ENCODE peak calls at places on chromosome 7, in ten cellular contexts. K is endothelial cell; M is stimulated activated CD4-positive, alpha-beta T cell treated with anti-CD3 and anti-CD28 coated beads, Interleukin-15, amount 100 ng/mL, for 24 hours; G is Kasumi-1; D is mucosa of descending colon; I is heart right ventricle; Y is stimulated activated naive CD4-positive, alpha-beta T cell; H is immature natural killer cell; C is naive thymus-derived CD4-positive, alpha-beta T cell; S is iPS DF 19.7. L is an unnamed sample.
A peak's percentile ranks its signal among the peaks of the same experiment; 100 is the strongest.

GRCh38 chr7:80771523-80771922 is 133.1 kb downstream of the CD36 start:
- DNase-seq in K (no peak), M (no peak), G (no peak), D (no peak), I (no peak), Y (no peak), H (no peak), C (no peak), S (no peak), L (no peak)

GRCh38 chr7:112994666-112995065 is 92.0 kb downstream of the GPR85 start:
- DNase-seq in K (no peak), M (no peak), G (no peak), D (no peak), I (no peak), Y (no peak), H (no peak), C (no peak), S (no peak), L (no peak)

GRCh38 chr7:35839860-35840854 is 39.3 kb downstream of the SEPTIN7 start:
- DNase-seq in K (no peak), M (no peak), G (peak; percentile 17), D (no peak), I (no peak), Y (no peak), H (no peak), C (no peak), S (no peak), L (no peak)

GRCh38 chr7:47568569-47568968 is 13.3 kb downstream of the TNS3 start:
- DNase-seq in K (no peak), M (no peak), G (peak; percentile 44), D (peak; percentile 33), I (no peak), Y (no peak), H (no peak), C (no peak), S (no peak), L (no peak)

GRCh38 chr7:143900230-143900766 is 1.7 kb downstream of the TCAF1 start:
- DNase-seq in K (no peak), M (no peak), G (no peak), D (no peak), I (no peak), Y (no peak), H (no peak), C (no peak), S (no peak), L (no peak)

GRCh38 chr7:24521917-24522583 is 51.2 kb upstream of the PALS2 start:
- DNase-seq in K (no peak), M (no peak), G (no peak), D (no peak), I (no peak), Y (no peak), H (no peak), C (no peak), S (no peak), L (no peak)

GRCh38 chr7:101169838-101170531 is 4.6 kb upstream of the VGF start:
- DNase-seq in K (peak; percentile 90), M (peak; percentile 87), G (peak; percentile 52), D (peak; percentile 84), I (peak; percentile 75), Y (peak; percentile 62), H (peak; percentile 75), C (peak; percentile 69), S (no peak), L (peak; percentile 36)

GRCh38 chr7:97418312-97418711 is 300.8 kb downstream of the SDHAF3 start:
- DNase-seq in K (peak; percentile 15), M (peak; percentile 1), G (no peak), D (peak; percentile 26), I (no peak), Y (no peak), H (no peak), C (no peak), S (no peak), L (no peak)

GRCh38 chr7:151117565-151117964 is 31.3 kb downstream of the AGAP3 start:
- DNase-seq in K (no peak), M (peak; percentile 31), G (no peak), D (peak; percentile 30), I (no peak), Y (peak; percentile 21), H (no peak), C (no peak), S (no peak), L (no peak)

GRCh38 chr7:99124236-99124635 is 19.7 kb downstream of the SMURF1 start:
- DNase-seq in K (no peak), M (no peak), G (no peak), D (no peak), I (no peak), Y (no peak), H (no peak), C (no peak), S (no peak), L (no peak)

L was measured in NCI-H146.